ENCODE peak calls at places on chromosome 14, in five cellular contexts. F is GM12878, C is HepG2, T is SK-N-SH, D is HCT116. G is an unnamed sample.

GRCh38 chr14:34682787-34683321 is 31.5 kb downstream of the CFL2 start:
- DNase-seq in C (no peak), D (no peak), F (no peak), T (no peak), G (no peak)

GRCh38 chr14:23104070-23104590 is 659 bp downstream of the CIROP start:
- DNase-seq in D (no peak), T (no peak), C (no peak), F (no peak), G (no peak)

GRCh38 chr14:105145381-105146180 is 23.0 kb downstream of the JAG2 start:
- DNase-seq in D (no peak), C (no peak), T (peak), F (no peak), G (no peak)

GRCh38 chr14:29548948-29549370 is 378.7 kb downstream of the PRKD1 start:
- DNase-seq in C (peak), T (peak), D (peak), F (peak), G (peak)

GRCh38 chr14:45785240-45785639 is 532.2 kb upstream of the MIS18BP1 start:
- DNase-seq in D (no peak), T (no peak), C (no peak), F (no peak), G (no peak)

GRCh38 chr14:104794641-104795467 is 694 bp downstream of the AKT1 start:
- DNase-seq in C (no peak), F (no peak), D (no peak), T (peak), G (no peak)

GRCh38 chr14:29955087-29955486 is 27.4 kb upstream of the PRKD1 start:
- DNase-seq in C (no peak), T (no peak), F (no peak), D (no peak), G (no peak)

GRCh38 chr14:69138189-69138535 is 14.8 kb downstream of the DCAF5 start:
- DNase-seq in C (no peak), D (no peak), T (no peak), F (no peak), G (no peak)

GRCh38 chr14:81269100-81269978 is 48.6 kb upstream of the GTF2A1 start:
- DNase-seq in T (peak), F (peak), D (peak), C (peak), G (peak)

GRCh38 chr14:81427348-81428058 is 27.4 kb upstream of the STON2 start:
- DNase-seq in F (no peak), D (no peak), T (peak), C (no peak), G (no peak)

GRCh38 chr14:52363001-52363704 is 49.0 kb downstream of the PTGER2 start:
- DNase-seq in D (no peak), F (no peak), C (no peak), T (no peak), G (no peak)

GRCh38 chr14:69612014-69612758 is 790 bp downstream of the SUSD6 start:
- DNase-seq in F (no peak), D (no peak), T (peak), C (no peak), G (no peak)

GRCh38 chr14:90503582-90503981 is 106.8 kb downstream of the CALM1 start:
- DNase-seq in T (peak), C (no peak), F (no peak), D (no peak), G (no peak)

GRCh38 chr14:36047912-36048311 is 128.6 kb downstream of the PTCSC3 start:
- DNase-seq in D (no peak), T (no peak), C (no peak), F (no peak), G (no peak)

GRCh38 chr14:72793154-72793725 is 100.7 kb downstream of the DPF3 start:
- DNase-seq in C (no peak), D (no peak), F (no peak), T (no peak), G (no peak)

GRCh38 chr14:61500046-61500445 is 178.7 kb downstream of the PRKCH start:
- DNase-seq in F (no peak), T (no peak), D (no peak), C (no peak), G (no peak)

GRCh38 chr14:28055008-28055407 is 711.6 kb upstream of the FOXG1 start:
- DNase-seq in C (no peak), D (no peak), T (no peak), F (no peak), G (no peak)

GRCh38 chr14:72573725-72574426 is 320.0 kb downstream of the DPF3 start:
- DNase-seq in D (no peak), C (no peak), T (no peak), F (no peak), G (no peak)

GRCh38 chr14:44803239-44803905 is 158.4 kb downstream of the KLHL28 start:
- DNase-seq in D (peak), C (peak), T (peak), F (peak), G (peak)

GRCh38 chr14:64704743-64705405 is 650 bp downstream of the PLEKHG3 start:
- DNase-seq in C (no peak), D (no peak), F (no peak), T (peak), G (peak)

GRCh38 chr14:81765654-81766275 is 232.1 kb upstream of the SEL1L start:
- DNase-seq in F (no peak), D (no peak), C (no peak), T (no peak), G (peak)

GRCh38 chr14:92929689-92930608 is 7.0 kb downstream of the CHGA start:
- DNase-seq in F (no peak), C (no peak), D (no peak), T (no peak), G (no peak)

GRCh38 chr14:105123266-105123665 is 45.3 kb downstream of the JAG2 start:
- DNase-seq in C (no peak), F (no peak), T (no peak), D (no peak), G (no peak)

GRCh38 chr14:96574633-96575191 is 72.5 kb downstream of the PAPOLA start:
- DNase-seq in T (no peak), D (no peak), F (no peak), C (no peak), G (peak)

GRCh38 chr14:34676516-34677211 is 37.7 kb downstream of the CFL2 start:
- DNase-seq in F (no peak), C (no peak), T (no peak), D (no peak), G (peak)

GRCh38 chr14:62144863-62145262 is 382.6 kb downstream of the SNAPC1 start:
- DNase-seq in C (no peak), F (no peak), T (no peak), D (no peak), G (no peak)

GRCh38 chr14:34147461-34147860 is 196.6 kb upstream of the EGLN3 start:
- DNase-seq in C (no peak), T (no peak), D (no peak), F (no peak), G (peak)

GRCh38 chr14:85399196-85399595 is 130.7 kb upstream of the FLRT2 start:
- DNase-seq in C (no peak), D (no peak), T (no peak), F (no peak), G (no peak)

GRCh38 chr14:69580009-69580577 is 5.4 kb upstream of the CCDC177 start:
- DNase-seq in T (peak), C (peak), F (no peak), D (peak), G (peak)

GRCh38 chr14:103960457-103960856 is 18.1 kb upstream of the RD3L start:
- DNase-seq in C (no peak), T (peak), D (no peak), F (no peak), G (no peak)

GRCh38 chr14:51963164-51963733 is 26.1 kb upstream of the RTRAF start:
- DNase-seq in F (no peak), D (no peak), T (no peak), C (no peak), G (no peak)

GRCh38 chr14:98548071-98548686 is 723.8 kb downstream of the BCL11B start:
- DNase-seq in F (no peak), D (no peak), C (no peak), T (no peak), G (no peak)

GRCh38 chr14:54444003-54444402 is 2.8 kb upstream of the CNIH1 start:
- DNase-seq in D (no peak), F (no peak), T (no peak), C (no peak), G (no peak)

GRCh38 chr14:96741151-96741977 is 55.8 kb upstream of the VRK1 start:
- DNase-seq in T (peak), C (no peak), D (no peak), F (no peak), G (peak)

GRCh38 chr14:41606249-41607118 is at the start of gene LRFN5:
- DNase-seq in F (no peak), T (peak), C (no peak), D (no peak), G (no peak)

GRCh38 chr14:21840765-21841164 is 167.1 kb upstream of the OR4E1 start:
- DNase-seq in F (no peak), C (no peak), D (peak), T (no peak), G (no peak)

GRCh38 chr14:23182372-23183014 is 967 bp downstream of the SLC7A8 start:
- DNase-seq in D (peak), T (no peak), C (no peak), F (no peak), G (peak)

GRCh38 chr14:100524233-100524932 is 62.8 kb downstream of the BEGAIN start:
- DNase-seq in C (no peak), T (no peak), F (no peak), D (no peak), G (no peak)
- TF ChIP-seq JUND in C (no peak), T (no peak), F (no peak), D (no peak), G (no peak)

GRCh38 chr14:74348735-74349463 is 628 bp downstream of the VRTN start:
- DNase-seq in F (no peak), T (no peak), D (no peak), C (no peak), G (no peak)
- TF ChIP-seq JUND in F (no peak), T (no peak), D (no peak), C (no peak), G (no peak)

GRCh38 chr14:56273151-56273550 is 154.9 kb downstream of the PELI2 start:
- DNase-seq in C (no peak), D (no peak), T (no peak), F (no peak), G (no peak)
- TF ChIP-seq JUND in C (no peak), D (no peak), T (no peak), F (no peak), G (no peak)

GRCh38 chr14:95188372-95188771 is 31.0 kb upstream of the DICER1 start:
- DNase-seq in T (no peak), C (no peak), F (no peak), D (no peak), G (no peak)
- TF ChIP-seq JUND in T (no peak), C (no peak), F (no peak), D (no peak), G (no peak)

DNA sequence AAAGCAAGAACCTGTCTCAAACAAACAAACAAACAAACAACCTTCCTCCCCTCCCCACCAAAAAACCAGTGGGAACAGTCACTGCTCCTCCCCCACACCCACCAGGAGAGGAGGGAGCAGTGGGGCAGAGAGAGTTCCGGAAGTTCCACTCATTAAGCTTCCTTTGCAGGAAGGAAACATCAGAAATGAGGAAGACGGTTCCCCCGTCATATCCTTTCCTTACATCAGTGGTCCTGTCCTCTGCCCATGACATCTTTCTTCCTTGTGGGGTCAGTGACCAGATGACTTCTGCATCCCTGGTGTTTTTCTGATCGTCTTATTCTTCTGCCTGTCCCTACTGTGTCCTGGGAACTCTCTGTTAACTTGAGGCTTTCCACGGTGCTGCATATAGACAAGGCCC is 40.8 kb upstream of the SPTLC2 start:
- DNase-seq in C (no peak), D (no peak), T (no peak), F (no peak), G (no peak)
- TF ChIP-seq JUND in C (no peak), D (no peak), T (no peak), F (no peak), G (no peak)

GRCh38 chr14:102487204-102487577 is 22.4 kb downstream of the ANKRD9 start:
- DNase-seq in C (no peak), T (no peak), F (no peak), D (no peak), G (no peak)

GRCh38 chr14:102485693-102486512 is 23.7 kb downstream of the ANKRD9 start:
- DNase-seq in F (no peak), D (no peak), T (no peak), C (no peak), G (no peak)

GRCh38 chr14:102484316-102484715 is 25.3 kb downstream of the ANKRD9 start:
- DNase-seq in T (no peak), F (no peak), C (no peak), D (no peak), G (no peak)

GRCh38 chr14:102490456-102490855 is 19.1 kb downstream of the ANKRD9 start:
- DNase-seq in F (no peak), C (no peak), D (no peak), T (peak), G (no peak)

GRCh38 chr14:102486513-102487203 is 22.9 kb downstream of the ANKRD9 start:
- DNase-seq in F (no peak), T (no peak), C (no peak), D (no peak), G (no peak)
- TF ChIP-seq JUND in F (no peak), T (no peak), C (no peak), D (no peak), G (no peak)

DNA sequence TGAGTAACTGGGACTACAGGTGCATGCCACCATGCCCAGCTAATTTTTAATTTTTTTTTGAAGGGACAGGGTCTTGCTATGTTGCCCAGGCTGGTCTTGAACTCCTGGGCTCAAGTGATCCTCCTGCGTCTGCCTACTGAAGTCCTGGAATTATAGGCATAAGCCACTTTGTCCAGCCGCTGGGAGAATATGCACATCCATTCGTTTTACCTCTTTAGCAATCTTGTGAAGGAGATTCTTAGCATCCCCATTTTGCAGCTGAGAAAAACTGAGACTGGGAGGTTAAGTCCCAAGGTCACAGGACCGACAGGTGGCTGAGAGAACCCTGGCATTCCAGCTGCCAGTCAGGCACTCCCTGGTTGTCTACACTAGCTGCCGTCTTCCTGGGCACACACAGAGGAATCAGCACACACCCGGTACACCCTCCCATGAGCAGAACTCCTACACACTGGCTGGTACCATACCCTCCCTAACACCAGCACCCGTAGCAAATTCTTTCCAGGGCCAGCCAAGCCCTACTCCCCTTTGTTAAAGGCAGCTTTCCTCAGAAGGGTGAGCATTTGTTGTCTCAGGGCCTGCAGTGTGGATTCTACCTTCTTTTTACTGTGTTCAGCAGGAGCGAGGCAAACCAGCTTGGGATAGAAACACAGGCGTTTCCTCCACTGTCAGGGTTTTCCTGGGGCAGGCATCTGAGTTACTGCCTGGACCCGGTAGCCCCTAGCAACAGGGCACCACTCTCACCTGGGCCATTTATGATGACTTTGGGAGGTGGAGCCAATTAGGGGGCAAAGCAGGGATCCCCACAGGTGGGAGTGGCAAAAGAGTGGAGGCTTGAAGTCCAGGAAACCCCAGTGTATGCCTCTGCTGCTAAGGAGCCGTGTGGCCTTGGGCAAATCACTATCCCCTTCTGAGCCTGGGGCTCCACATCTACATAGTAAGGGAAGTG is 70.2 kb downstream of the IRF2BPL start:
- DNase-seq in C (no peak), T (no peak), D (no peak), F (no peak), G (no peak)
- TF ChIP-seq JUND in C (no peak), T (no peak), D (no peak), F (no peak), G (no peak)

GRCh38 chr14:63671987-63672386 is 30.3 kb upstream of the WDR89 start:
- DNase-seq in F (no peak), D (no peak), T (no peak), C (no peak), G (no peak)

GRCh38 chr14:63673255-63673654 is 31.6 kb upstream of the WDR89 start:
- DNase-seq in D (no peak), T (no peak), F (no peak), C (no peak), G (no peak)

GRCh38 chr14:63673882-63674497 is 32.3 kb upstream of the WDR89 start:
- DNase-seq in F (no peak), C (no peak), T (no peak), D (no peak), G (no peak)

GRCh38 chr14:63670692-63671091 is 29.0 kb upstream of the WDR89 start:
- DNase-seq in C (no peak), T (no peak), D (no peak), F (no peak), G (no peak)

DNA sequence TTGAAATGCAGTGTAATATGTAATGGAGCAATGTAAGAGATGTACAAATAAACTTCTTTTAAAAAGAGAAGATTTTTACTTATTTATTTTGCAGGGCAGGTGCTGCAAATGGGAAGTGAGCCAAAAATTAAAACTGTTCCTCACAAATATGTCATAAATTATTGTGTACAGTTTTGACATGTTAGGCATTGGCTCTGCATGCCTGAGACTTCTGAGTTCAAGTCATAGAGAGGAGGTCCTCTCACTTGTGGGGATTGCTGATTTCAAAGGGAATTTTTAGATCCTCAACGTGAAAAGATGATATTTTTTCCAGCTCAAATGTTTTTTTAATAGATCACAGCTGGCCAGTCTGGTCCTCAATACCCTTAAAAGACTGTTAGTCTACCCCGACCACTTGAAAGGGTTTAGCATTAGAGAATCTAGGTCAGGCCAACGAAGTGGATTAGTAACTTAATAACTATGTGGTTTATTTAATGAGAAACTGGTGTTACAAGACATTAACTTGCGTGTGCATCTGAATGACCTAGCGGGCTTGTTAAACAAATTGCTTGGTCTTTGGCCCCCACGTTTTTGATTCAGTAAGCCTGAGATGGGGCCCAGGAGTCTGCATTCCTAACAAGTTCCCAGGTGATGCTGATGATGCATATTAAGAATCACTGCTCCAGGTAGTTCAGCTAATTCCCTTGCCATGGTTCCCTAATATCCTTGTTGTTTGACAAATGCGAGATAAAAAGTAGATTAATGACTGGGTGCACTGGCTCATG is 30.9 kb upstream of the WDR89 start:
- DNase-seq in T (no peak), F (peak), C (no peak), D (no peak), G (no peak)
- TF ChIP-seq JUND in T (no peak), F (no peak), C (no peak), D (no peak), G (no peak)